ENCODE peak calls at places on chromosomes 4 and X, in nine cellular contexts. One of them, this sample, is unnamed.

GRCh38 chrX:71210829-71211228 is 12.2 kb upstream of the GJB1 start:
- DNase-seq in astrocyte: peak
- DNase-seq in D341Med: no peak
- DNase-seq in NCI-H1092 treated with DMSO at 0.1 percent for 48 hours: no peak
- DNase-seq in NCI-H1930: no peak
- DNase-seq in NCI-H774: no peak
- DNase-seq in brain microvascular endothelial cell: no peak
- DNase-seq in right atrium auricular region: no peak
- DNase-seq in hepatocyte: no peak
- DNase-seq in this sample: no peak

GRCh38 chr4:119833611-119834010 is 205.0 kb upstream of the PDE5A start:
- DNase-seq in astrocyte: no peak
- DNase-seq in D341Med: no peak
- DNase-seq in NCI-H1092 treated with DMSO at 0.1 percent for 48 hours: no peak
- DNase-seq in NCI-H1930: no peak
- DNase-seq in NCI-H774: no peak
- DNase-seq in brain microvascular endothelial cell: peak
- DNase-seq in right atrium auricular region: no peak
- DNase-seq in hepatocyte: no peak
- DNase-seq in this sample: no peak

GRCh38 chr4:87375719-87376291 is 15.2 kb downstream of the HSD17B11 start:
- DNase-seq in astrocyte: peak
- DNase-seq in D341Med: peak
- DNase-seq in NCI-H1092 treated with DMSO at 0.1 percent for 48 hours: peak
- DNase-seq in NCI-H1930: no peak
- DNase-seq in NCI-H774: no peak
- DNase-seq in brain microvascular endothelial cell: peak
- DNase-seq in right atrium auricular region: no peak
- DNase-seq in hepatocyte: peak
- DNase-seq in this sample: peak

GRCh38 chr4:686371-687040 is 2.4 kb downstream of the SLC49A3 start:
- DNase-seq in astrocyte: no peak
- DNase-seq in D341Med: no peak
- DNase-seq in NCI-H1092 treated with DMSO at 0.1 percent for 48 hours: no peak
- DNase-seq in NCI-H1930: no peak
- DNase-seq in NCI-H774: no peak
- DNase-seq in brain microvascular endothelial cell: no peak
- DNase-seq in right atrium auricular region: no peak
- DNase-seq in hepatocyte: no peak
- DNase-seq in this sample: no peak

GRCh38 chr4:75895744-75896314 is 6.4 kb downstream of the PPEF2 start:
- DNase-seq in astrocyte: no peak
- DNase-seq in D341Med: peak
- DNase-seq in NCI-H1092 treated with DMSO at 0.1 percent for 48 hours: peak
- DNase-seq in NCI-H1930: peak
- DNase-seq in NCI-H774: peak
- DNase-seq in brain microvascular endothelial cell: no peak
- DNase-seq in right atrium auricular region: no peak
- DNase-seq in hepatocyte: peak
- DNase-seq in this sample: no peak

GRCh38 chr4:159227984-159228383 is 125.1 kb downstream of the RAPGEF2 start:
- DNase-seq in astrocyte: peak
- DNase-seq in D341Med: peak
- DNase-seq in NCI-H1092 treated with DMSO at 0.1 percent for 48 hours: no peak
- DNase-seq in NCI-H1930: no peak
- DNase-seq in NCI-H774: no peak
- DNase-seq in brain microvascular endothelial cell: peak
- DNase-seq in right atrium auricular region: peak
- DNase-seq in hepatocyte: peak
- DNase-seq in this sample: no peak

GRCh38 chr4:77196866-77197265 is 39.9 kb downstream of the CCNG2 start:
- DNase-seq in astrocyte: no peak
- DNase-seq in D341Med: peak
- DNase-seq in NCI-H1092 treated with DMSO at 0.1 percent for 48 hours: no peak
- DNase-seq in NCI-H1930: no peak
- DNase-seq in NCI-H774: no peak
- DNase-seq in brain microvascular endothelial cell: no peak
- DNase-seq in right atrium auricular region: no peak
- DNase-seq in hepatocyte: no peak
- DNase-seq in this sample: no peak

GRCh38 chrX:19906293-19906692 is 18.9 kb upstream of the SH3KBP1 start:
- DNase-seq in astrocyte: no peak
- DNase-seq in D341Med: no peak
- DNase-seq in NCI-H1092 treated with DMSO at 0.1 percent for 48 hours: no peak
- DNase-seq in NCI-H1930: no peak
- DNase-seq in NCI-H774: no peak
- DNase-seq in brain microvascular endothelial cell: no peak
- DNase-seq in right atrium auricular region: no peak
- DNase-seq in hepatocyte: no peak
- DNase-seq in this sample: no peak

GRCh38 chr4:680565-680930 is 6.2 kb downstream of the MYL5 start:
- DNase-seq in astrocyte: no peak
- DNase-seq in D341Med: no peak
- DNase-seq in NCI-H1092 treated with DMSO at 0.1 percent for 48 hours: no peak
- DNase-seq in NCI-H1930: no peak
- DNase-seq in NCI-H774: no peak
- DNase-seq in brain microvascular endothelial cell: no peak
- DNase-seq in right atrium auricular region: no peak
- DNase-seq in hepatocyte: no peak
- DNase-seq in this sample: no peak

GRCh38 chr4:87211249-87211952 is 9.0 kb downstream of the KLHL8 start:
- DNase-seq in astrocyte: peak
- DNase-seq in D341Med: no peak
- DNase-seq in NCI-H1092 treated with DMSO at 0.1 percent for 48 hours: no peak
- DNase-seq in NCI-H1930: no peak
- DNase-seq in NCI-H774: no peak
- DNase-seq in brain microvascular endothelial cell: no peak
- DNase-seq in right atrium auricular region: no peak
- DNase-seq in hepatocyte: no peak
- DNase-seq in this sample: no peak

GRCh38 chr4:182320580-182320979 is 77.4 kb downstream of the TENM3 start:
- DNase-seq in astrocyte: no peak
- DNase-seq in D341Med: no peak
- DNase-seq in NCI-H1092 treated with DMSO at 0.1 percent for 48 hours: no peak
- DNase-seq in NCI-H1930: no peak
- DNase-seq in NCI-H774: no peak
- DNase-seq in brain microvascular endothelial cell: no peak
- DNase-seq in right atrium auricular region: no peak
- DNase-seq in hepatocyte: no peak
- DNase-seq in this sample: no peak

GRCh38 chr4:120052840-120053239 is 13.8 kb downstream of the MAD2L1 start:
- DNase-seq in astrocyte: peak
- DNase-seq in D341Med: peak
- DNase-seq in NCI-H1092 treated with DMSO at 0.1 percent for 48 hours: peak
- DNase-seq in NCI-H1930: no peak
- DNase-seq in NCI-H774: no peak
- DNase-seq in brain microvascular endothelial cell: peak
- DNase-seq in right atrium auricular region: peak
- DNase-seq in hepatocyte: peak
- DNase-seq in this sample: no peak

GRCh38 chr4:69167300-69167699 is 47.2 kb downstream of the UGT2B11 start:
- DNase-seq in astrocyte: peak
- DNase-seq in D341Med: no peak
- DNase-seq in NCI-H1092 treated with DMSO at 0.1 percent for 48 hours: no peak
- DNase-seq in NCI-H1930: no peak
- DNase-seq in NCI-H774: no peak
- DNase-seq in brain microvascular endothelial cell: no peak
- DNase-seq in right atrium auricular region: no peak
- DNase-seq in hepatocyte: no peak
- DNase-seq in this sample: no peak

GRCh38 chrX:18793601-18794089 is 86.2 kb downstream of the PPEF1 start:
- DNase-seq in astrocyte: no peak
- DNase-seq in D341Med: peak
- DNase-seq in NCI-H1092 treated with DMSO at 0.1 percent for 48 hours: no peak
- DNase-seq in NCI-H1930: peak
- DNase-seq in NCI-H774: no peak
- DNase-seq in brain microvascular endothelial cell: no peak
- DNase-seq in right atrium auricular region: no peak
- DNase-seq in hepatocyte: peak
- DNase-seq in this sample: no peak

GRCh38 chr4:53919605-53920004 is 144.8 kb downstream of the CHIC2 start:
- DNase-seq in astrocyte: no peak
- DNase-seq in D341Med: no peak
- DNase-seq in NCI-H1092 treated with DMSO at 0.1 percent for 48 hours: no peak
- DNase-seq in NCI-H1930: no peak
- DNase-seq in NCI-H774: no peak
- DNase-seq in brain microvascular endothelial cell: no peak
- DNase-seq in right atrium auricular region: peak
- DNase-seq in hepatocyte: no peak
- DNase-seq in this sample: no peak

GRCh38 chr4:7547368-7548040 is 112.8 kb upstream of the PSAPL1 start:
- DNase-seq in astrocyte: no peak
- DNase-seq in D341Med: no peak
- DNase-seq in NCI-H1092 treated with DMSO at 0.1 percent for 48 hours: no peak
- DNase-seq in NCI-H1930: no peak
- DNase-seq in NCI-H774: no peak
- DNase-seq in brain microvascular endothelial cell: no peak
- DNase-seq in right atrium auricular region: no peak
- DNase-seq in hepatocyte: no peak
- DNase-seq in this sample: no peak